ENCODE peak calls at places on chromosomes 11 and 22, in eight cellular contexts. Y is fibroblast of pulmonary artery, E is AG04449, S is retinal pigment epithelial cell, C is sigmoid colon, Z is NB4, I is neural progenitor cell, H is MM.1S. R is an unnamed sample.
A peak's percentile ranks its signal among the peaks of the same experiment; 100 is the strongest.

GRCh38 chr22:26648761-26649363 is 8.5 kb upstream of the MIAT start:
- DNase-seq in Y (no peak), E (no peak), S (no peak), C (no peak), Z (peak; percentile 84), I (no peak), H (no peak), R (no peak)

GRCh38 chr22:32042924-32043323 is at the start of gene SLC5A1:
- DNase-seq in Y (no peak), E (no peak), S (no peak), C (no peak), Z (no peak), I (no peak), H (no peak), R (no peak)

GRCh38 chr22:48711669-48712068 is 1116.0 kb downstream of the BRD1 start:
- DNase-seq in Y (no peak), E (no peak), S (no peak), C (peak; percentile 32), Z (no peak), I (no peak), H (no peak), R (no peak)

GRCh38 chr22:46936378-46936916 is 174.0 kb downstream of the TBC1D22A start:
- DNase-seq in Y (no peak), E (no peak), S (no peak), C (no peak), Z (no peak), I (no peak), H (no peak), R (peak; percentile 59)

GRCh38 chr11:33478111-33478573 is 221.0 kb downstream of the HIPK3 start:
- DNase-seq in Y (no peak), E (no peak), S (no peak), C (no peak), Z (peak; percentile 5), I (peak; percentile 5), H (peak; percentile 62), R (no peak)

GRCh38 chr11:118619444-118620205 is 12.2 kb downstream of the PHLDB1 start:
- DNase-seq in Y (peak; percentile 98), E (peak; percentile 88), S (peak; percentile 81), C (peak; percentile 80), Z (peak; percentile 63), I (no peak), H (no peak), R (peak; percentile 97)

GRCh38 chr11:1146311-1146864 is 11.4 kb upstream of the MUC5AC start:
- DNase-seq in Y (no peak), E (no peak), S (no peak), C (peak; percentile 47), Z (no peak), I (no peak), H (no peak), R (no peak)

GRCh38 chr22:49327411-49327810 is 500.3 kb downstream of the BRD1 start:
- DNase-seq in Y (no peak), E (no peak), S (no peak), C (no peak), Z (no peak), I (no peak), H (no peak), R (no peak)

GRCh38 chr11:61731211-61731955 is 21.1 kb upstream of the MYRF start:
- DNase-seq in Y (no peak), E (no peak), S (no peak), C (no peak), Z (no peak), I (no peak), H (no peak), R (no peak)

GRCh38 chr11:128492903-128493569 is 94.3 kb downstream of the ETS1 start:
- DNase-seq in Y (no peak), E (no peak), S (no peak), C (no peak), Z (peak; percentile 45), I (no peak), H (peak; percentile 71), R (no peak)

GRCh38 chr22:31926969-31927368 is 17.4 kb upstream of the YWHAH start:
- DNase-seq in Y (no peak), E (no peak), S (no peak), C (no peak), Z (no peak), I (peak; percentile 60), H (no peak), R (no peak)

GRCh38 chr11:2533642-2534115 is 88.9 kb downstream of the KCNQ1 start:
- DNase-seq in Y (peak; percentile 91), E (peak; percentile 55), S (peak; percentile 84), C (peak; percentile 86), Z (peak; percentile 92), I (peak; percentile 91), H (peak; percentile 42), R (peak; percentile 30)

GRCh38 chr11:43582837-43583462 is 97.6 kb upstream of the HSD17B12 start:
- DNase-seq in Y (no peak), E (no peak), S (no peak), C (no peak), Z (no peak), I (peak; percentile 54), H (no peak), R (no peak)

GRCh38 chr11:125799808-125800207 is 11.9 kb downstream of the PATE3 start:
- DNase-seq in Y (no peak), E (no peak), S (no peak), C (no peak), Z (no peak), I (no peak), H (no peak), R (no peak)

GRCh38 chr11:97607301-97608000 is 1217.6 kb downstream of the JRKL start:
- DNase-seq in Y (peak; percentile 76), E (no peak), S (no peak), C (no peak), Z (no peak), I (no peak), H (no peak), R (no peak)

GRCh38 chr11:62880231-62880802 is 379 bp upstream of the SLC3A2 start:
- DNase-seq in Y (peak; percentile 90), E (no peak), S (no peak), C (no peak), Z (peak; percentile 87), I (no peak), H (no peak), R (no peak)

GRCh38 chr11:62876712-62877111 is 4.0 kb upstream of the SLC3A2 start:
- DNase-seq in Y (no peak), E (no peak), S (no peak), C (no peak), Z (no peak), I (no peak), H (no peak), R (no peak)

GRCh38 chr11:62879554-62879953 is 1.1 kb upstream of the SLC3A2 start:
- DNase-seq in Y (peak; percentile 49), E (no peak), S (no peak), C (peak; percentile 80), Z (peak; percentile 33), I (no peak), H (no peak), R (no peak)

GRCh38 chr11:62880803-62881578 is at the start of gene SLC3A2:
- DNase-seq in Y (peak; percentile 86), E (no peak), S (no peak), C (peak; percentile 96), Z (peak; percentile 94), I (peak; percentile 93), H (peak; percentile 93), R (no peak)

GRCh38 chr11:62879150-62879549 is 1.5 kb upstream of the SLC3A2 start:
- DNase-seq in Y (peak; percentile 42), E (no peak), S (no peak), C (no peak), Z (peak; percentile 35), I (no peak), H (no peak), R (no peak)
- H3K4me3 ChIP-seq in Y (no peak overlapping the region), E (no peak overlapping the region), S (no peak overlapping the region), C (no peak overlapping the region), Z (no peak overlapping the region), I (no peak overlapping the region), H (no peak overlapping the region), R (no peak overlapping the region)

GRCh38 chr11:86150826-86151187 is 81.9 kb upstream of the PICALM start:
- DNase-seq in Y (no peak), E (no peak), S (no peak), C (no peak), Z (no peak), I (no peak), H (no peak), R (no peak)

GRCh38 chr11:86152006-86152862 is 83.3 kb upstream of the PICALM start:
- DNase-seq in Y (peak; percentile 55), E (no peak), S (peak; percentile 81), C (no peak), Z (no peak), I (no peak), H (peak; percentile 15), R (peak; percentile 66)

GRCh38 chr11:86149813-86150212 is 80.9 kb upstream of the PICALM start:
- DNase-seq in Y (no peak), E (no peak), S (no peak), C (no peak), Z (no peak), I (no peak), H (no peak), R (no peak)

GRCh38 chr11:86152901-86153300 is 84.0 kb upstream of the PICALM start:
- DNase-seq in Y (no peak), E (no peak), S (no peak), C (no peak), Z (no peak), I (no peak), H (no peak), R (no peak)

GRCh38 chr11:86151188-86152005 is 82.5 kb upstream of the PICALM start:
- DNase-seq in Y (no peak), E (no peak), S (no peak), C (peak; percentile 79), Z (peak; percentile 76), I (peak; percentile 39), H (peak; percentile 26), R (peak; percentile 39)
- TF ChIP-seq CTCF in Y (no peak), E (no peak), S (no peak), C (no peak), Z (no peak), I (no peak), H (no peak), R (no peak)

GRCh38 chr22:38452373-38453064 is 2.5 kb downstream of the KCNJ4 start:
- DNase-seq in Y (peak; percentile 50), E (no peak), S (no peak), C (no peak), Z (no peak), I (no peak), H (no peak), R (no peak)

GRCh38 chr22:38453065-38453672 is 1.8 kb downstream of the KCNJ4 start:
- DNase-seq in Y (no peak), E (no peak), S (no peak), C (no peak), Z (no peak), I (no peak), H (no peak), R (no peak)

GRCh38 chr22:38455063-38455529 is at the start of gene KCNJ4:
- DNase-seq in Y (no peak), E (no peak), S (no peak), C (no peak), Z (no peak), I (no peak), H (no peak), R (no peak)

GRCh38 chr22:38454361-38455062 is 487 bp downstream of the KCNJ4 start:
- DNase-seq in Y (no peak), E (no peak), S (no peak), C (no peak), Z (peak; percentile 29), I (peak; percentile 62), H (peak; percentile 46), R (no peak)

GRCh38 chr22:38454011-38454360 is 1.0 kb downstream of the KCNJ4 start:
- DNase-seq in Y (no peak), E (no peak), S (no peak), C (no peak), Z (peak; percentile 38), I (no peak), H (no peak), R (no peak)
- H3K4me3 ChIP-seq in Y (no peak overlapping the region), E (no peak overlapping the region), S (no peak overlapping the region), C (no peak overlapping the region), Z (no peak overlapping the region), I (peak overlapping the region; percentile 59), H (no peak overlapping the region), R (no peak overlapping the region)

GRCh38 chr11:122754553-122755322 is 83.6 kb upstream of the CRTAM start:
- DNase-seq in Y (peak; percentile 35), E (no peak), S (no peak), C (peak; percentile 27), Z (peak; percentile 75), I (peak; percentile 54), H (peak; percentile 25), R (no peak)
- TF ChIP-seq CTCF in Y (peak; percentile 48), E (peak; percentile 33), S (peak; percentile 62), C (no peak), Z (peak; percentile 67), I (peak; percentile 62), H (peak; percentile 53), R (peak; percentile 48)